ENCODE peak calls at places on chromosomes 6 and 20, in eight cellular contexts. V is GM23338, C is suprapubic skin, G is upper lobe of left lung, F is sigmoid colon, W is endothelial cell of umbilical vein, D is HL-60, T is HepG2. O is an unnamed sample.

GRCh38 chr6:116101298-116101718 is 655 bp downstream of the NT5DC1 start:
- DNase-seq in T (no peak), D (no peak), W (no peak), F (no peak), C (no peak), G (no peak), V (no peak), O (no peak)

GRCh38 chr6:28771401-28772267 is 152.2 kb downstream of the TRIM27 start:
- DNase-seq in F (no peak), C (no peak), D (no peak), G (no peak), V (peak), T (no peak), W (no peak), O (no peak)

GRCh38 chr20:63427206-63427605 is 45.2 kb downstream of the KCNQ2 start:
- DNase-seq in V (no peak), F (no peak), C (no peak), T (no peak), W (no peak), G (peak), D (no peak), O (no peak)

GRCh38 chr6:4192173-4192572 is 56.8 kb upstream of the ECI2 start:
- DNase-seq in F (no peak), V (no peak), W (no peak), G (no peak), D (no peak), C (no peak), T (no peak), O (no peak)

GRCh38 chr20:9359561-9360308 is 154.7 kb upstream of the LAMP5 start:
- DNase-seq in W (peak), C (no peak), T (peak), F (peak), V (peak), G (peak), D (peak), O (no peak)

GRCh38 chr6:127554435-127555006 is 22.5 kb upstream of the C6orf58 start:
- DNase-seq in D (peak), C (no peak), G (no peak), T (peak), V (peak), W (peak), F (no peak), O (no peak)

GRCh38 chr20:63191400-63191799 is 24.5 kb downstream of the YTHDF1 start:
- DNase-seq in C (no peak), V (no peak), F (no peak), T (no peak), G (peak), D (no peak), W (no peak), O (no peak)

GRCh38 chr6:104522533-104522932 is 337.2 kb downstream of the HACE1 start:
- DNase-seq in T (no peak), W (peak), F (no peak), D (peak), C (no peak), V (no peak), G (no peak), O (no peak)

GRCh38 chr6:90028995-90029635 is 134.8 kb downstream of the GJA10 start:
- DNase-seq in D (no peak), F (no peak), V (peak), C (no peak), G (no peak), W (no peak), T (no peak), O (no peak)

GRCh38 chr6:53614676-53615075 is 50.9 kb downstream of the KLHL31 start:
- DNase-seq in W (no peak), D (no peak), G (no peak), C (no peak), F (no peak), V (no peak), T (peak), O (no peak)

GRCh38 chr6:44034931-44035345 is 92.3 kb downstream of the MRPL14 start:
- DNase-seq in V (no peak), G (no peak), F (peak), W (no peak), T (no peak), D (no peak), C (no peak), O (no peak)

GRCh38 chr6:78947529-78947928 is 80.2 kb downstream of the IRAK1BP1 start:
- DNase-seq in V (no peak), G (no peak), C (no peak), F (no peak), T (no peak), D (no peak), W (peak), O (no peak)

GRCh38 chr20:21395666-21396044 is 1.7 kb downstream of the NKX2-4 start:
- DNase-seq in V (peak), C (no peak), W (no peak), D (no peak), G (no peak), F (no peak), T (no peak), O (no peak)

GRCh38 chr6:113723182-113723581 is 134.0 kb upstream of the MARCKS start:
- DNase-seq in C (no peak), G (no peak), F (no peak), T (no peak), W (peak), V (no peak), D (no peak), O (no peak)

GRCh38 chr6:56242343-56242742 is 5.0 kb downstream of the COL21A1 start:
- DNase-seq in D (no peak), G (no peak), T (no peak), C (no peak), V (no peak), F (no peak), W (peak), O (no peak)

GRCh38 chr6:39051399-39052122 is 3.0 kb downstream of the GLP1R start:
- DNase-seq in D (no peak), G (no peak), C (peak), F (no peak), V (no peak), W (no peak), T (no peak), O (peak)

GRCh38 chr6:156131221-156131903 is 645.8 kb upstream of the ARID1B start:
- DNase-seq in T (no peak), G (no peak), F (no peak), W (no peak), D (peak), V (no peak), C (no peak), O (peak)

GRCh38 chr6:15929685-15930084 is 199.2 kb upstream of the MYLIP start:
- DNase-seq in T (no peak), F (no peak), V (no peak), D (peak), C (no peak), W (no peak), G (no peak), O (no peak)

GRCh38 chr20:57774951-57775350 is 65.1 kb upstream of the PMEPA1 start:
- DNase-seq in D (no peak), G (no peak), W (no peak), F (peak), C (peak), T (no peak), V (no peak), O (no peak)

GRCh38 chr20:40276291-40276690 is 412.7 kb downstream of the MAFB start:
- DNase-seq in V (no peak), W (no peak), D (no peak), G (no peak), C (no peak), F (no peak), T (no peak), O (no peak)

GRCh38 chr6:33213166-33213988 is 5.1 kb downstream of the RING1 start:
- DNase-seq in C (no peak), W (no peak), F (no peak), D (peak), T (no peak), V (peak), G (peak), O (peak)

GRCh38 chr6:13413466-13413862 is 73.9 kb downstream of the GFOD1 start:
- DNase-seq in D (no peak), V (no peak), G (no peak), C (peak), F (no peak), W (no peak), T (peak), O (no peak)

GRCh38 chr6:144718431-144718830 is 433.3 kb downstream of the UTRN start:
- DNase-seq in C (no peak), G (no peak), W (no peak), V (no peak), F (no peak), T (no peak), D (no peak), O (no peak)

GRCh38 chr20:9600562-9600961 is 86.2 kb downstream of the LAMP5 start:
- DNase-seq in W (no peak), T (no peak), G (no peak), F (no peak), D (no peak), C (no peak), V (no peak), O (no peak)

GRCh38 chr6:116616757-116617093 is 446 bp downstream of the RSPH4A start:
- DNase-seq in C (no peak), W (no peak), T (no peak), V (peak), D (no peak), G (peak), F (peak), O (peak)

GRCh38 chr6:19921821-19922220 is 84.7 kb downstream of the ID4 start:
- DNase-seq in W (no peak), T (no peak), F (no peak), V (no peak), D (no peak), C (no peak), G (no peak), O (no peak)

GRCh38 chr20:24779166-24779565 is 169.9 kb upstream of the CST7 start:
- DNase-seq in T (no peak), G (no peak), W (no peak), F (peak), C (peak), D (no peak), V (no peak), O (peak)

GRCh38 chr6:26232950-26233607 is 131.9 kb upstream of the BTN3A2 start:
- DNase-seq in T (no peak), D (no peak), G (no peak), V (peak), W (peak), F (no peak), C (no peak), O (peak)

GRCh38 chr6:14711056-14711703 is 534.7 kb upstream of the JARID2 start:
- DNase-seq in C (no peak), T (peak), D (peak), V (peak), W (no peak), G (no peak), F (no peak), O (no peak)

GRCh38 chr6:140988780-140989179 is 1143.9 kb upstream of the GJE1 start:
- DNase-seq in C (no peak), W (peak), F (no peak), G (no peak), T (no peak), D (no peak), V (no peak), O (no peak)
- TF ChIP-seq POLR2AphosphoS5 in C (no peak), W (no peak), F (no peak), G (no peak), T (no peak), D (no peak), V (no peak), O (no peak)

GRCh38 chr6:106754215-106754614 is 124.8 kb downstream of the QRSL1 start:
- DNase-seq in C (no peak), T (no peak), F (no peak), W (no peak), G (no peak), D (no peak), V (no peak), O (no peak)
- TF ChIP-seq CTCF in C (no peak), T (no peak), F (no peak), W (no peak), G (no peak), D (no peak), V (no peak), O (no peak)

DNA sequence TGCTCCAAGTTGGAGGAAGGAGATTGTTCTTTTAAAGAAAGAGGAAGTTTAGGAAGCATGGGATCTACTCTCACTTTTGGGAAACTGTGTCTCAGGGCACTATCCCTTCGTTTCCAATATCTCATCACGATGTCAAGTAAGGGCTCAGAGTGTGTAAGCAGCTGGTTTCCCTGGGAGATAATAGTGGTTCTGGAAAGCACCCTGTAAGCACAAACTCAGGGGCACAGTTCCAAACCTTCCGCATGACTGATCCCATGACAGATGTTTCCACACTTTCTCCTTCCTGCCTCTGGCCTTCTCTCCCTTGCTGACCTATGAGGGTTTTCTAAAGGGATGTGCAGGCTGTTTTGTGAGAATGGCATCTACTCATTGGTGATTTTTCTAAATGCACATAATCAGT is 33.9 kb downstream of the ADTRP start:
- DNase-seq in F (peak), G (no peak), T (no peak), V (no peak), C (peak), D (no peak), W (peak), O (no peak)
- TF ChIP-seq POLR2AphosphoS5 in F (no peak), G (peak), T (no peak), V (no peak), C (peak), D (no peak), W (no peak), O (peak)

GRCh38 chr20:43507150-43508080 is at the start of gene L3MBTL1:
- DNase-seq in F (no peak), W (peak), G (peak), V (peak), D (peak), C (no peak), T (peak), O (peak)
- TF ChIP-seq CTCF in F (no peak), W (no peak), G (no peak), V (no peak), D (no peak), C (no peak), T (peak), O (no peak)

GRCh38 chr6:133551847-133552331 is 310.7 kb downstream of the EYA4 start:
- DNase-seq in T (no peak), V (no peak), D (no peak), W (no peak), C (no peak), F (peak), G (no peak), O (no peak)
- TF ChIP-seq POLR2AphosphoS5 in T (no peak), V (no peak), D (no peak), W (no peak), C (no peak), F (no peak), G (no peak), O (no peak)

GRCh38 chr6:132259070-132259469 is 142.2 kb downstream of the MOXD1 start:
- DNase-seq in D (no peak), G (no peak), F (no peak), C (no peak), V (peak), T (peak), W (peak), O (no peak)
- TF ChIP-seq CTCF in D (no peak), G (no peak), F (no peak), C (no peak), V (peak), T (peak), W (peak), O (no peak)

DNA sequence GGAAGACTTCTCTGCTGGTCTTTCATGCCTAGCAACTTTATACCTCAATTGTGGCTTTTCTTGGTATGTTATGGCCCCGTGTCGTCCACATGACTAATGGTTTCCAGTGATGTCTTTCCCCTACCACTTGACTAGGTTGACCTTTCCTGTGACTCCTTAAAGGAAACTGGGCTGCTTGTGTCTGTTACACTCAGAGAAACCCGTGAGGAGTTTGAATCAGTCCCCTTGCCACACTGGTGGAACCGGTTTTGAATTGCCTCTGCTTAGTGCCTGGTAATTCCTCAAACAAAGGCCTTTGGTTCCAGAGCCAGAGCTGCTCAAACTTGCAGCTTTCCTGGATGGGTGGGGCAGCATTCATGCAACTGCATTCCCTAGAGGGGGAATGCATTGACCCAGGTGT is 21.9 kb downstream of the ECT2L start:
- DNase-seq in C (no peak), V (peak), D (no peak), F (no peak), W (peak), G (no peak), T (no peak), O (no peak)
- TF ChIP-seq POLR2AphosphoS5 in C (peak), V (no peak), D (no peak), F (no peak), W (no peak), G (peak), T (no peak), O (no peak)

GRCh38 chr6:626236-626635 is 30.7 kb downstream of the HUS1B start:
- DNase-seq in W (no peak), F (no peak), C (no peak), T (no peak), D (no peak), G (no peak), V (no peak), O (no peak)

GRCh38 chr6:621916-622315 is 35.0 kb downstream of the HUS1B start:
- DNase-seq in V (no peak), D (no peak), F (no peak), T (no peak), W (no peak), C (no peak), G (no peak), O (no peak)

GRCh38 chr6:622462-622861 is 34.4 kb downstream of the HUS1B start:
- DNase-seq in C (no peak), D (no peak), G (no peak), V (no peak), W (no peak), T (no peak), F (no peak), O (no peak)

GRCh38 chr6:628772-629171 is 28.1 kb downstream of the HUS1B start:
- DNase-seq in V (no peak), F (no peak), G (no peak), D (peak), W (no peak), T (no peak), C (no peak), O (no peak)

DNA sequence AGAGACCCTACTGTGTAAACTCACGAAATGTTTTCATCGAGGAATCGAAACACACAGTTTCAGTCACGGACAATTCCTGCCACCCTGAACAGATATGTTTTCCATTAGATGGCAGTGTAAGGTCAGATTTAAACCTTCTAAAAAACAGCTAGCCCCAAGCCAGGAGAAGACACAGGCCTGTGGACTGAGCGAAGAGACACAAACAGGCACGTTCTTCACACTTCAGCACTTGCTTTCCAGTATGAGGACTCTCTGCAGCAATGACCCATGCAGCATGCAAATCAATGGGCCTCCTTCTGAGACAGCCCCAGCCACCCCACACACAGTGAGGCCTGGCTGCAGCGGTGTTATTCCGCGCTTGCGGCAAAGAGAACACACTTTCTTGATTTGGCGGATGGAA is 31.9 kb downstream of the HUS1B start:
- DNase-seq in W (peak), F (peak), D (no peak), C (no peak), V (peak), T (no peak), G (peak), O (no peak)
- TF ChIP-seq CTCF in W (no peak), F (no peak), D (no peak), C (no peak), V (peak), T (no peak), G (no peak), O (no peak)

GRCh38 chr6:447381-448165 is 56.0 kb downstream of the IRF4 start:
- DNase-seq in D (no peak), C (no peak), T (no peak), F (no peak), V (no peak), G (no peak), W (no peak), O (peak)

GRCh38 chr6:449486-450419 is 58.2 kb downstream of the IRF4 start:
- DNase-seq in D (no peak), F (no peak), C (no peak), T (no peak), G (peak), V (no peak), W (no peak), O (peak)

GRCh38 chr6:448296-449056 is 56.9 kb downstream of the IRF4 start:
- DNase-seq in V (no peak), G (no peak), W (no peak), C (no peak), D (no peak), F (no peak), T (no peak), O (peak)

GRCh38 chr6:451336-451735 is 59.8 kb downstream of the IRF4 start:
- DNase-seq in V (no peak), G (no peak), D (no peak), F (no peak), W (no peak), C (no peak), T (no peak), O (peak)

GRCh38 chr6:449057-449430 is 57.5 kb downstream of the IRF4 start:
- DNase-seq in V (no peak), C (no peak), D (no peak), W (no peak), T (no peak), G (no peak), F (no peak), O (peak)
- TF ChIP-seq POLR2AphosphoS5 in V (no peak), C (no peak), D (no peak), W (no peak), T (no peak), G (no peak), F (no peak), O (no peak)

GRCh38 chr20:51046021-51046985 is 23.4 kb upstream of the KCNG1 start:
- DNase-seq in F (no peak), V (no peak), D (no peak), W (no peak), G (no peak), C (no peak), T (no peak), O (no peak)

GRCh38 chr20:51044796-51045195 is 21.9 kb upstream of the KCNG1 start:
- DNase-seq in D (no peak), V (no peak), W (no peak), G (no peak), T (no peak), F (no peak), C (peak), O (peak)

GRCh38 chr20:51043811-51044210 is 20.9 kb upstream of the KCNG1 start:
- DNase-seq in D (no peak), V (no peak), C (no peak), W (no peak), G (no peak), T (no peak), F (no peak), O (no peak)

GRCh38 chr20:51042064-51042463 is 19.2 kb upstream of the KCNG1 start:
- DNase-seq in F (no peak), V (peak), C (no peak), W (no peak), D (no peak), G (no peak), T (no peak), O (peak)

GRCh38 chr20:51042657-51043247 is 19.8 kb upstream of the KCNG1 start:
- DNase-seq in V (peak), T (peak), G (no peak), F (no peak), W (no peak), D (no peak), C (no peak), O (peak)
- TF ChIP-seq CTCF in V (peak), T (peak), G (no peak), F (no peak), W (peak), D (no peak), C (no peak), O (no peak)

O was measured in spleen.